ENCODE peak calls at places on chromosomes 13 and 19, in nine cellular contexts. M is MV-4-11; K is fibroblast of the aortic adventitia; G is fibroblast of gingiva; H is stimulated activated CD4-positive, alpha-beta T cell treated with anti-CD3 and anti-CD28 coated beads, Interleukin-2, amount 100 ng/mL, for 24 hours; T is neural progenitor cell; P is activated effector memory CD4-positive, alpha-beta T cell treated with Interleukin-2 at 50 U/mL for 16 hours; W is activated CD8-positive, alpha-beta memory T cell treated with anti-CD3 and anti-CD28 coated beads, Interleukin-2, amount 50 U/mL, for 4 hours; R is dorsolateral prefrontal cortex. F is an unnamed sample.
A peak's percentile ranks its signal among the peaks of the same experiment; 100 is the strongest.

GRCh38 chr13:110499621-110500281 is 61.8 kb downstream of the RAB20 start:
- DNase-seq in R (no peak), T (no peak), H (no peak), P (no peak), K (no peak), W (no peak), G (peak; percentile 76), M (no peak), F (no peak)

GRCh38 chr19:14031719-14032480 is at the start of gene IL27RA:
- DNase-seq in K (peak; percentile 29), P (peak; percentile 85), G (peak; percentile 24), T (peak; percentile 75), H (peak; percentile 79), M (peak; percentile 61), R (peak; percentile 17), W (peak; percentile 84), F (peak; percentile 48)

GRCh38 chr13:39411501-39411900 is 191.5 kb downstream of the LHFPL6 start:
- DNase-seq in W (no peak), G (no peak), H (no peak), T (no peak), P (no peak), M (no peak), R (no peak), K (no peak), F (no peak)

GRCh38 chr13:50282016-50282415 is 266.8 kb downstream of the KCNRG start:
- DNase-seq in H (no peak), W (no peak), G (no peak), T (peak; percentile 41), R (no peak), K (no peak), M (no peak), P (no peak), F (no peak)

GRCh38 chr19:17097593-17098126 is 22.1 kb downstream of the MYO9B start:
- DNase-seq in T (no peak), W (no peak), R (no peak), G (peak; percentile 38), P (no peak), K (peak; percentile 46), H (no peak), M (peak; percentile 61), F (no peak)

GRCh38 chr19:42495663-42496062 is 32.6 kb downstream of the CEACAM1 start:
- DNase-seq in R (no peak), H (no peak), P (no peak), M (no peak), K (no peak), T (no peak), W (no peak), G (no peak), F (no peak)

GRCh38 chr19:47839913-47840312 is 18.2 kb downstream of the CRX start:
- DNase-seq in R (no peak), K (no peak), P (no peak), G (no peak), M (no peak), W (no peak), T (peak; percentile 83), H (no peak), F (no peak)

GRCh38 chr13:105920375-105920774 is 615.1 kb downstream of the EFNB2 start:
- DNase-seq in G (peak; percentile 5), W (no peak), P (no peak), R (no peak), K (peak; percentile 8), T (peak; percentile 88), M (peak; percentile 96), H (no peak), F (no peak)

GRCh38 chr13:29543230-29544215 is 52.0 kb downstream of the SLC7A1 start:
- DNase-seq in G (no peak), R (no peak), T (no peak), W (peak; percentile 28), K (no peak), P (no peak), H (peak; percentile 51), M (peak; percentile 87), F (no peak)

GRCh38 chr13:62130016-62130970 is 714.6 kb upstream of the PCDH20 start:
- DNase-seq in T (peak; percentile 29), K (no peak), W (no peak), H (no peak), G (no peak), P (no peak), R (no peak), M (no peak), F (no peak)

GRCh38 chr19:14944456-14944855 is 3.2 kb downstream of the OR7C2 start:
- DNase-seq in R (no peak), G (no peak), T (no peak), H (no peak), P (no peak), K (no peak), W (no peak), M (no peak), F (no peak)

GRCh38 chr13:52991344-52992020 is 37.1 kb upstream of the OLFM4 start:
- DNase-seq in R (no peak), M (no peak), P (no peak), G (no peak), W (no peak), T (no peak), K (no peak), H (no peak), F (no peak)

GRCh38 chr19:23312515-23312914 is 62.3 kb upstream of the ZNF724 start:
- DNase-seq in P (no peak), R (no peak), W (no peak), K (no peak), H (no peak), G (no peak), T (no peak), M (no peak), F (no peak)

GRCh38 chr19:11115042-11115441 is 25.8 kb downstream of the LDLR start:
- DNase-seq in G (no peak), W (no peak), T (no peak), H (no peak), M (no peak), P (no peak), R (no peak), K (no peak), F (no peak)

GRCh38 chr19:6736169-6736916 is 1.0 kb downstream of the GPR108 start:
- DNase-seq in K (peak; percentile 91), P (peak; percentile 52), M (peak; percentile 91), W (peak; percentile 62), R (peak; percentile 60), H (peak; percentile 74), T (peak; percentile 88), G (peak; percentile 86), F (peak; percentile 94)

GRCh38 chr13:20000062-20000552 is 41.6 kb downstream of the ZMYM2 start:
- DNase-seq in R (no peak), H (no peak), M (no peak), G (no peak), K (no peak), T (no peak), P (no peak), W (no peak), F (no peak)

GRCh38 chr19:39310558-39311311 is 9.9 kb downstream of the LRFN1 start:
- DNase-seq in W (no peak), G (no peak), K (no peak), M (no peak), R (peak; percentile 84), H (no peak), T (peak; percentile 75), P (no peak), F (peak; percentile 71)

GRCh38 chr13:102122147-102122546 is 279.7 kb downstream of the FGF14 start:
- DNase-seq in G (no peak), T (no peak), R (no peak), W (no peak), P (no peak), M (no peak), K (no peak), H (no peak), F (no peak)